ENCODE peak calls at places on chromosomes 7 and 10, in ten cellular contexts. M, U, Y, A, I, F, R, D, H and X are unnamed samples.

GRCh38 chr7:3404490-3404889 is 103.4 kb downstream of the SDK1 start:
- DNase-seq in U (no peak), A (no peak), Y (peak), I (no peak), H (peak), F (no peak), M (no peak), D (peak), R (peak), X (no peak)

GRCh38 chr7:157551325-157552070 is 214.7 kb downstream of the DNAJB6 start:
- DNase-seq in A (no peak), U (no peak), F (no peak), R (no peak), D (no peak), Y (no peak), I (no peak), M (no peak), H (no peak), X (no peak)

GRCh38 chr10:79321951-79322350 is 25.3 kb upstream of the PPIF start:
- DNase-seq in M (no peak), H (no peak), D (no peak), Y (no peak), R (no peak), F (no peak), A (no peak), I (no peak), U (no peak), X (no peak)

GRCh38 chr7:25240340-25240739 is 12.1 kb upstream of the NPVF start:
- DNase-seq in F (no peak), H (peak), I (no peak), R (no peak), A (no peak), Y (no peak), U (no peak), M (no peak), D (no peak), X (no peak)

GRCh38 chr10:13839430-13839986 is 252.7 kb downstream of the PRPF18 start:
- DNase-seq in F (no peak), D (peak), M (no peak), I (no peak), H (peak), R (no peak), A (no peak), U (no peak), Y (peak), X (no peak)

GRCh38 chr10:104146871-104147270 is 24.9 kb downstream of the SFR1 start:
- DNase-seq in I (no peak), F (no peak), R (no peak), U (no peak), Y (no peak), M (no peak), D (no peak), H (no peak), A (no peak), X (no peak)

GRCh38 chr7:83936056-83936703 is 258.4 kb downstream of the SEMA3A start:
- DNase-seq in Y (peak), H (peak), D (peak), M (peak), F (no peak), U (peak), I (peak), A (peak), R (peak), X (peak)

GRCh38 chr10:45640941-45641340 is 31.6 kb downstream of the ZFAND4 start:
- DNase-seq in R (no peak), U (no peak), Y (no peak), M (no peak), H (no peak), F (no peak), A (no peak), D (no peak), I (no peak), X (no peak)

GRCh38 chr7:122380993-122381392 is 76.4 kb upstream of the FEZF1 start:
- DNase-seq in R (no peak), M (peak), Y (no peak), F (no peak), H (no peak), I (no peak), A (no peak), U (no peak), D (no peak), X (no peak)

GRCh38 chr7:79296553-79297320 is 156.7 kb downstream of the MAGI2 start:
- DNase-seq in D (no peak), F (no peak), M (no peak), H (no peak), Y (no peak), R (no peak), U (no peak), I (no peak), A (no peak), X (no peak)

GRCh38 chr7:158013085-158013668 is 574.4 kb downstream of the PTPRN2 start:
- DNase-seq in H (no peak), Y (peak), M (no peak), I (no peak), D (no peak), A (no peak), F (no peak), R (no peak), U (no peak), X (no peak)

GRCh38 chr10:100562806-100563293 is 27.1 kb downstream of the HIF1AN start:
- DNase-seq in F (no peak), D (peak), R (no peak), H (peak), Y (peak), M (no peak), U (no peak), A (peak), I (peak), X (peak)

GRCh38 chr7:29485376-29486190 is 78.1 kb upstream of the PRR15 start:
- DNase-seq in M (no peak), U (no peak), A (no peak), R (peak), H (no peak), D (no peak), I (no peak), Y (no peak), F (no peak), X (no peak)

GRCh38 chr10:3077940-3078630 is 10.7 kb downstream of the PFKP start:
- DNase-seq in H (no peak), D (no peak), Y (no peak), A (no peak), M (no peak), R (no peak), F (no peak), I (no peak), U (no peak), X (no peak)

GRCh38 chr10:130105724-130106123 is 4.9 kb downstream of the C10orf143 start:
- DNase-seq in U (no peak), R (no peak), M (no peak), Y (no peak), A (no peak), I (no peak), H (no peak), D (no peak), F (no peak), X (peak)

GRCh38 chr10:120632047-120632446 is 175.0 kb downstream of the PLPP4 start:
- DNase-seq in Y (no peak), R (no peak), D (no peak), A (no peak), I (no peak), M (no peak), H (no peak), U (no peak), F (no peak), X (no peak)

GRCh38 chr10:21946946-21947345 is 56.6 kb downstream of the DNAJC1 start:
- DNase-seq in H (no peak), R (no peak), M (no peak), A (no peak), D (no peak), F (no peak), Y (no peak), U (no peak), I (no peak), X (no peak)

GRCh38 chr10:72502581-72502980 is 123.3 kb downstream of the MICU1 start:
- DNase-seq in R (no peak), A (no peak), M (no peak), I (no peak), Y (peak), U (no peak), F (no peak), D (peak), H (peak), X (no peak)

GRCh38 chr7:98619450-98620321 is 2.6 kb downstream of the NPTX2 start:
- DNase-seq in D (peak), R (no peak), Y (peak), F (no peak), A (no peak), M (no peak), H (no peak), U (peak), I (no peak), X (no peak)

GRCh38 chr7:99184468-99185225 is 23.3 kb downstream of the KPNA7 start:
- DNase-seq in R (no peak), H (no peak), D (no peak), U (peak), Y (no peak), M (no peak), A (no peak), F (no peak), I (no peak), X (no peak)

GRCh38 chr7:125059861-125060456 is 130.3 kb upstream of the POT1 start:
- DNase-seq in Y (no peak), U (no peak), I (no peak), H (no peak), M (no peak), A (no peak), R (no peak), D (peak), F (no peak), X (no peak)

GRCh38 chr7:522071-522937 is 2.7 kb upstream of the PDGFA start:
- DNase-seq in M (peak), I (no peak), F (no peak), U (no peak), R (no peak), Y (peak), A (no peak), H (peak), D (peak), X (no peak)

GRCh38 chr7:139589474-139589873 is 66.0 kb downstream of the CLEC2L start:
- DNase-seq in Y (no peak), U (no peak), M (no peak), R (no peak), F (no peak), I (no peak), H (no peak), D (peak), A (no peak), X (no peak)

GRCh38 chr7:73423519-73424485 is 9.8 kb upstream of the FZD9 start:
- DNase-seq in A (no peak), D (peak), R (no peak), M (peak), Y (peak), H (no peak), I (peak), F (no peak), U (no peak), X (no peak)

GRCh38 chr10:58385784-58386112 is 538 bp downstream of the TFAM start:
- DNase-seq in A (peak), M (peak), I (peak), R (no peak), U (peak), F (no peak), D (peak), Y (peak), H (peak), X (no peak)

GRCh38 chr10:46033602-46034011 is 3.2 kb upstream of the NCOA4 start:
- DNase-seq in R (peak), A (no peak), M (no peak), I (no peak), H (peak), D (peak), U (no peak), F (no peak), Y (peak), X (no peak)

GRCh38 chr10:12844796-12845524 is 156.6 kb downstream of the CCDC3 start:
- DNase-seq in D (peak), F (no peak), M (no peak), H (peak), U (no peak), Y (peak), I (no peak), R (peak), A (peak), X (no peak)

GRCh38 chr7:30743371-30744074 is 8.4 kb upstream of the INMT start:
- DNase-seq in H (peak), M (peak), R (no peak), U (no peak), F (no peak), Y (peak), I (no peak), A (no peak), D (peak), X (no peak)

GRCh38 chr7:151114151-151115090 is 28.1 kb downstream of the AGAP3 start:
- DNase-seq in D (no peak), M (no peak), H (peak), Y (no peak), F (no peak), R (no peak), U (peak), A (no peak), I (no peak), X (no peak)

GRCh38 chr7:136741941-136742340 is 126.5 kb upstream of the CHRM2 start:
- DNase-seq in H (peak), D (no peak), I (no peak), M (no peak), U (no peak), R (no peak), Y (peak), A (no peak), F (no peak), X (no peak)

GRCh38 chr7:139820089-139820488 is 9.0 kb upstream of the TBXAS1 start:
- DNase-seq in I (no peak), Y (no peak), F (no peak), M (no peak), R (no peak), D (no peak), U (no peak), H (no peak), A (no peak), X (no peak)

GRCh38 chr7:115844857-115845256 is 185.7 kb downstream of the TFEC start:
- DNase-seq in F (no peak), I (no peak), R (no peak), A (no peak), Y (no peak), H (no peak), M (no peak), D (peak), U (no peak), X (no peak)

GRCh38 chr10:114313866-114314265 is 74.8 kb downstream of the VWA2 start:
- DNase-seq in H (no peak), I (no peak), D (no peak), F (no peak), Y (no peak), A (no peak), U (no peak), R (no peak), M (no peak), X (no peak)

GRCh38 chr10:112967200-112967599 is 17.2 kb downstream of the TCF7L2 start:
- DNase-seq in R (no peak), F (no peak), I (no peak), D (peak), A (no peak), H (peak), U (no peak), M (no peak), Y (peak), X (no peak)

GRCh38 chr7:141979611-141980010 is 6.0 kb upstream of the TAS2R38 start:
- DNase-seq in H (no peak), D (no peak), F (no peak), U (no peak), Y (no peak), M (no peak), A (no peak), I (no peak), R (no peak), X (no peak)

GRCh38 chr10:11913184-11913641 is 90.1 kb downstream of the PROSER2 start:
- DNase-seq in U (no peak), R (no peak), F (no peak), Y (no peak), D (peak), H (peak), M (no peak), A (no peak), I (no peak), X (no peak)

GRCh38 chr10:123474700-123475099 is 191.5 kb upstream of the GPR26 start:
- DNase-seq in A (no peak), F (no peak), H (no peak), M (no peak), U (no peak), D (no peak), I (no peak), R (no peak), Y (no peak), X (no peak)

GRCh38 chr7:55593172-55593514 is 20.8 kb upstream of the VOPP1 start:
- DNase-seq in R (no peak), I (no peak), U (no peak), Y (no peak), M (no peak), D (no peak), A (no peak), H (no peak), F (no peak), X (no peak)

GRCh38 chr10:118835682-118836326 is 81.0 kb upstream of the CACUL1 start:
- DNase-seq in D (no peak), F (no peak), I (no peak), M (no peak), Y (peak), A (peak), R (peak), H (no peak), U (no peak), X (no peak)